ENCODE peak calls at places on chromosomes 2 and 18, in eight cellular contexts. O is brain microvascular endothelial cell, Y is right lobe of liver, S is spleen, A is HFF-Myc, W is astrocyte of the spinal cord, G is Peyer's patch, H is WERI-Rb-1. N is an unnamed sample.

GRCh38 chr2:69717902-69718301 is 24.0 kb upstream of the ANXA4 start:
- DNase-seq in G (no peak), A (no peak), S (no peak), Y (no peak), W (peak; percentile 88), O (no peak), H (no peak), N (peak; percentile 97)

GRCh38 chr2:197705143-197705911 is at the start of gene MARS2:
- DNase-seq in S (peak; percentile 97), A (peak; percentile 70), W (peak; percentile 92), O (peak; percentile 85), Y (peak; percentile 96), H (peak; percentile 92), G (peak; percentile 97), N (peak; percentile 73)

GRCh38 chr18:47283476-47283875 is 32.0 kb upstream of the SKOR2 start:
- DNase-seq in H (peak; percentile 52), S (no peak), Y (no peak), W (peak; percentile 18), A (peak; percentile 7), G (no peak), O (peak; percentile 20), N (no peak)

GRCh38 chr2:40304340-40304739 is 147.6 kb downstream of the SLC8A1 start:
- DNase-seq in A (no peak), H (no peak), G (no peak), O (no peak), S (peak; percentile 55), W (peak; percentile 26), Y (no peak), N (peak; percentile 35)

GRCh38 chr2:222319576-222320440 is 21.0 kb upstream of the PAX3 start:
- DNase-seq in Y (no peak), W (no peak), H (no peak), S (peak; percentile 81), A (no peak), G (peak; percentile 55), O (no peak), N (no peak)

GRCh38 chr18:44473394-44474066 is 207.2 kb upstream of the SETBP1 start:
- DNase-seq in A (no peak), Y (no peak), G (no peak), O (peak; percentile 5), W (no peak), H (no peak), S (no peak), N (no peak)

GRCh38 chr2:168465594-168465993 is 9.5 kb downstream of the CERS6 start:
- DNase-seq in A (no peak), Y (no peak), H (no peak), O (no peak), S (no peak), G (no peak), W (no peak), N (no peak)

GRCh38 chr2:19073522-19073921 is 284.9 kb downstream of the OSR1 start:
- DNase-seq in O (peak; percentile 42), W (peak; percentile 80), H (peak; percentile 52), Y (no peak), G (no peak), S (no peak), A (peak; percentile 82), N (peak; percentile 22)

DNA sequence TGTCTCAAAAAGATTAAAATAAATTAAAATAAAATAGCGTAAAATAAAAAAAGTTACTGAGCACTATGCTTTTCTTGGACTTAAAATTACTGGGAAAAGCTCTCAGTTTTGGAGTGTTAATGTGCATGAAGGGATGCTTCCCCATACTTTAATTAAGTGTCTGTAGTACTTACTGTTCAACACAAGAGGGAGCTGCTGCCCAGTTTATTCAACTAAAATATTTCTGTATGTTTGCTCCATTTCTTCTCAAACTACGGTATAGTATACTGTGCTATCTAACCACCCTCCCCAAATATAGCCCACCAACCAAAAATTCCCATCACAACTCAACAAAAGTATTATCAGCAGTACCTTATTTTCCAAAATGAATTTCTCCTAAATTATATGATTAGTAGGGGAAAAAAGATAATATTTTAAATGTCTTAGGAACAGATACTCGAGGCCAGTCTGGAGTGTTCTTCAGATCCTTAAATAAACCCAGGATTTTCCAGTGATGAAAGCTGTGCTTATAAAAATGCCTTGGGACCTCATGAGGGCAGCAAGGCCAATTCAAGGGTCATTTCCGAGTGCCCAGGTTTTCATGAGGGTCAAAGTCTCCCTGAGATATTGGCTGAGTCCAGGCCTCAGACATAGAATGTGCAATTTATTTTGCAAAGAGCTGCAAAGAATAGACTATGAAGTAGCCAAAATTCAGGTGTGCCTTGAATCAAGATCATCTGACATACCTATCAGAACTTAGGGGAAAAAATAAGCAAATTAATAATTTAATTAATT is 64.1 kb downstream of the CHRNA1 start:
- DNase-seq in S (no peak), H (no peak), A (peak; percentile 43), W (peak; percentile 56), Y (peak; percentile 59), O (no peak), G (no peak), N (peak; percentile 43)
- TF ChIP-seq CTCF in S (peak; percentile 79), H (peak; percentile 27), A (peak; percentile 49), W (peak; percentile 57), Y (peak; percentile 79), O (peak; percentile 49), G (peak; percentile 79), N (peak; percentile 38)

GRCh38 chr2:120595739-120596138 is 139.9 kb upstream of the GLI2 start:
- DNase-seq in O (no peak), G (no peak), Y (no peak), S (no peak), H (no peak), W (no peak), A (no peak), N (no peak)

GRCh38 chr2:120597595-120598193 is 138.0 kb upstream of the GLI2 start:
- DNase-seq in Y (no peak), A (no peak), W (no peak), G (no peak), O (no peak), H (no peak), S (peak; percentile 69), N (no peak)

GRCh38 chr2:120596191-120596781 is 139.4 kb upstream of the GLI2 start:
- DNase-seq in A (no peak), O (no peak), Y (peak; percentile 76), W (no peak), H (no peak), G (no peak), S (peak; percentile 64), N (no peak)

GRCh38 chr2:120598416-120598815 is 137.3 kb upstream of the GLI2 start:
- DNase-seq in Y (no peak), W (no peak), O (no peak), G (no peak), H (no peak), A (no peak), S (peak; percentile 47), N (no peak)

DNA sequence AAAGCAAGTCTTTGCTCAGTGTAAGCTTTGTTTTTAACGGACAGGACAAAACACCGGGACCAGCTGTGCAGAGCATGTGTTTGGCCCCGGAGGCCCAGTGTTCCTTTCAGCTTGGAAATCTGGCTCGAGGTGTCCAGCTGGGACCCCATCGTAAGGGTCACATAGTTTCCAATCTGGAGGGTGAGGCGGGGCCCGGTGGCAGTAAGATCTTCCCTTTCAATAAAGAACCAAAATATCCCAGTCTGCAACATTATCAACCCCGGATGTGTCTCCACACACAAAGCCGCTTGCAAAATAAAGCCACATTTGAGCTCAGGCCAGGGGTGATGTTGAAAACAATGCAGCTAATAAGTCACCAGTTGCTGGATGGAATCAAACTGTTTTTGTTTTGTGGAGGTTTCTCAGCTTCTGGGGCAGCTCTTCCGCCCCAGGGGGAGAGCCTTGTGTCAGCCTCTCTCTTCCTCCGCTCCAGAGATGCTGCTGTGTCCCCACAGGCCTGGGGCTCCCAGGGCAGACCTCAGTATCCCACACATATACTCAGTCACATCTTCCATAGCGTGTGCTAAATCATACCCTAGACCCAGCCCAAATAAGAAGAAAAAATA is 138.6 kb upstream of the GLI2 start:
- DNase-seq in A (no peak), Y (peak; percentile 76), O (peak; percentile 56), H (no peak), W (peak; percentile 56), S (peak; percentile 37), G (peak; percentile 55), N (peak; percentile 44)
- H3K4me3 ChIP-seq in A (no peak overlapping the region), Y (no peak overlapping the region), O (no peak overlapping the region), H (no peak overlapping the region), W (no peak overlapping the region), S (peak overlapping the region; percentile 7), G (no peak overlapping the region), N (no peak overlapping the region)

DNA sequence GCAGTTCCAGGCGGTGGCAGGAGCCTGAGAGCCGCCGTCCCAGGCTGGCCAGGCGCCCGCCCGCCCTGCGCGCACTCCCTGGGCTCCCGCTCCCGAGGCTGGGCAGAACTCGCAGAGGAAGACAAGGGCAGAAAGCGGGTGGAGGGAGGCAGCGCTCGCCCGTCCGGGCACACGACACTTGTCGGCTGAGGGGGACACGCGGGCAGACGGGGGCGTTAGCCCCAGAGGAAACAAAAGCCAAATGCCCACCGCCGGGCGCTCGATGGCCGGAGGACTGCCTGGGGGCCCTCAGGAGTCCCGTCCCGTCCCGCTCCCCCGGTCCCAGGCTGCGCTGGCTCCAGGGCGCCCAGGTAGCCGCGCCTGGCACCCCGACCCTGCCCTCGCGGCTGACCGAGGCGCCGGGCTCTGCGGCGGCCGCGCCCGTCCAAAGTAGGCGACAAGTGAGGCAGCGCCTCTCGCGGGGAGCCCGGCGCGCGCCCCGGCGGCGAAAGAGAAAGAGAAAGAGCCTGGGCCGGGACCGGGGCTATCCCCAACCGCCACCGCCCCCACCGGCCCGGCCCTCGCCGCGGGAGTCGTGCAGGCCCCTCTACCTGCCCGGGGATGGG is 491 bp downstream of the L3MBTL4 start:
- DNase-seq in Y (peak; percentile 84), H (no peak), S (peak; percentile 95), W (no peak), G (peak; percentile 87), O (no peak), A (no peak), N (no peak)
- TF ChIP-seq CTCF in Y (peak; percentile 36), H (no peak), S (peak; percentile 44), W (no peak), G (peak; percentile 42), O (no peak), A (no peak), N (no peak)

GRCh38 chr2:5939553-5939952 is 247.4 kb downstream of the SOX11 start:
- DNase-seq in O (no peak), Y (no peak), S (no peak), A (no peak), H (no peak), W (no peak), G (no peak), N (no peak)

GRCh38 chr2:5938566-5938896 is 246.3 kb downstream of the SOX11 start:
- DNase-seq in A (no peak), S (no peak), W (no peak), O (no peak), Y (no peak), H (no peak), G (no peak), N (no peak)

GRCh38 chr2:5932556-5933469 is 240.6 kb downstream of the SOX11 start:
- DNase-seq in S (no peak), W (no peak), H (no peak), Y (no peak), O (no peak), G (no peak), A (no peak), N (no peak)

GRCh38 chr2:5937865-5938565 is 245.8 kb downstream of the SOX11 start:
- DNase-seq in S (no peak), W (no peak), G (no peak), O (no peak), Y (no peak), A (no peak), H (no peak), N (no peak)

DNA sequence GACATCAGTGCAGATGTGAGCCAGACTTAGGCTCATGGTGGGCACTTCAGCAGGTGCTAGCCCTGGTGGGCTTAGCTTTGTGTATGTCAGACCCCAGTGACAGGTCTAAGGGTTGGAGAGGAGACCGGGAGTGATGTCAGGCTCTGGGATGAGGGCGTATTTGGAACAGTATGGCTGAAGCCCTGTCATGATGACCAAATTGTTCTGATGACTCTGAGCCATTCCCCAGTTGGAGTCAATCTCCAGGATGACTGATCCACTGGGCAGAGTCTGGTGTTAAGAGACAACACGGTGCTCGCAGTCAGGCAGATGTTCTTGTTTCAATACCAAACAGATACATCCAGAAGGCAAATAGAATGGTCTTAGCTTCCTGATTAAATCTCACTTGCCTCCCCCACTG is 241.5 kb downstream of the SOX11 start:
- DNase-seq in H (no peak), W (no peak), S (no peak), G (no peak), Y (no peak), O (no peak), A (no peak), N (no peak)
- H3K4me3 ChIP-seq in H (no peak overlapping the region), W (no peak overlapping the region), S (no peak overlapping the region), G (no peak overlapping the region), Y (no peak overlapping the region), O (no peak overlapping the region), A (no peak overlapping the region), N (no peak overlapping the region)

N was measured in astrocyte of the cerebellum.